ENCODE peak calls at places on chromosomes 6 and 20, in ten cellular contexts. One of them, this sample, is unnamed.

GRCh38 chr6:148999501-148999900 is 252.7 kb downstream of the UST start:
- DNase-seq in CD8-positive, alpha-beta memory T cell: no peak
- DNase-seq in colonic mucosa: no peak
- DNase-seq in Panc1: no peak
- DNase-seq in ovary: no peak
- DNase-seq in heart right ventricle: no peak
- DNase-seq in HepG2: no peak
- DNase-seq in A549: no peak
- DNase-seq in psoas muscle: no peak
- DNase-seq in tibial nerve: no peak
- DNase-seq in this sample: no peak

GRCh38 chr20:53365676-53366075 is 228.0 kb downstream of the ZNF217 start:
- DNase-seq in heart right ventricle: no peak
- DNase-seq in ovary: no peak
- DNase-seq in colonic mucosa: no peak
- DNase-seq in Panc1: no peak
- DNase-seq in HepG2: peak; percentile 20
- DNase-seq in psoas muscle: no peak
- DNase-seq in A549: no peak
- DNase-seq in tibial nerve: no peak
- DNase-seq in CD8-positive, alpha-beta memory T cell: no peak
- DNase-seq in this sample: no peak

GRCh38 chr6:168129292-168130167 is 50.5 kb upstream of the FRMD1 start:
- DNase-seq in ovary: no peak
- DNase-seq in CD8-positive, alpha-beta memory T cell: no peak
- DNase-seq in tibial nerve: no peak
- DNase-seq in Panc1: no peak
- DNase-seq in heart right ventricle: no peak
- DNase-seq in colonic mucosa: peak; percentile 13
- DNase-seq in HepG2: no peak
- DNase-seq in psoas muscle: no peak
- DNase-seq in A549: no peak
- DNase-seq in this sample: no peak

GRCh38 chr6:116884530-116884929 is 7.5 kb downstream of the RFX6 start:
- DNase-seq in A549: no peak
- DNase-seq in CD8-positive, alpha-beta memory T cell: no peak
- DNase-seq in ovary: no peak
- DNase-seq in HepG2: peak; percentile 16
- DNase-seq in psoas muscle: no peak
- DNase-seq in colonic mucosa: no peak
- DNase-seq in Panc1: no peak
- DNase-seq in heart right ventricle: no peak
- DNase-seq in tibial nerve: no peak
- DNase-seq in this sample: no peak

GRCh38 chr6:149335924-149336323 is 18.4 kb downstream of the TAB2 start:
- DNase-seq in tibial nerve: no peak
- DNase-seq in colonic mucosa: no peak
- DNase-seq in heart right ventricle: no peak
- DNase-seq in HepG2: no peak
- DNase-seq in CD8-positive, alpha-beta memory T cell: no peak
- DNase-seq in A549: no peak
- DNase-seq in ovary: no peak
- DNase-seq in Panc1: no peak
- DNase-seq in psoas muscle: peak; percentile 55
- DNase-seq in this sample: no peak

GRCh38 chr6:15304337-15305078 is 58.6 kb downstream of the JARID2 start:
- DNase-seq in A549: no peak
- DNase-seq in heart right ventricle: no peak
- DNase-seq in psoas muscle: no peak
- DNase-seq in HepG2: no peak
- DNase-seq in CD8-positive, alpha-beta memory T cell: no peak
- DNase-seq in Panc1: no peak
- DNase-seq in tibial nerve: no peak
- DNase-seq in ovary: no peak
- DNase-seq in colonic mucosa: no peak
- DNase-seq in this sample: no peak

GRCh38 chr20:58374906-58375760 is 13.9 kb upstream of the VAPB start:
- DNase-seq in heart right ventricle: peak; percentile 15
- DNase-seq in A549: no peak
- DNase-seq in tibial nerve: no peak
- DNase-seq in HepG2: no peak
- DNase-seq in psoas muscle: no peak
- DNase-seq in ovary: no peak
- DNase-seq in colonic mucosa: no peak
- DNase-seq in CD8-positive, alpha-beta memory T cell: no peak
- DNase-seq in Panc1: no peak
- DNase-seq in this sample: peak; percentile 70

GRCh38 chr20:45860573-45861011 is 3.2 kb downstream of the ZSWIM3 start:
- DNase-seq in A549: no peak
- DNase-seq in Panc1: no peak
- DNase-seq in CD8-positive, alpha-beta memory T cell: no peak
- DNase-seq in HepG2: no peak
- DNase-seq in tibial nerve: no peak
- DNase-seq in ovary: no peak
- DNase-seq in heart right ventricle: no peak
- DNase-seq in colonic mucosa: no peak
- DNase-seq in psoas muscle: no peak
- DNase-seq in this sample: no peak

GRCh38 chr6:56570434-56571359 is 72.0 kb downstream of the DST start:
- DNase-seq in tibial nerve: no peak
- DNase-seq in psoas muscle: no peak
- DNase-seq in colonic mucosa: no peak
- DNase-seq in heart right ventricle: no peak
- DNase-seq in Panc1: no peak
- DNase-seq in ovary: no peak
- DNase-seq in HepG2: peak; percentile 60
- DNase-seq in A549: peak; percentile 20
- DNase-seq in CD8-positive, alpha-beta memory T cell: no peak
- DNase-seq in this sample: no peak

GRCh38 chr6:6924708-6925107 is 183.1 kb upstream of the RREB1 start:
- DNase-seq in A549: no peak
- DNase-seq in heart right ventricle: no peak
- DNase-seq in ovary: no peak
- DNase-seq in psoas muscle: peak; percentile 70
- DNase-seq in CD8-positive, alpha-beta memory T cell: no peak
- DNase-seq in HepG2: no peak
- DNase-seq in tibial nerve: no peak
- DNase-seq in Panc1: no peak
- DNase-seq in colonic mucosa: no peak
- DNase-seq in this sample: no peak

GRCh38 chr6:167098825-167099225 is 24.1 kb upstream of the CCR6 start:
- DNase-seq in colonic mucosa: no peak
- DNase-seq in Panc1: no peak
- DNase-seq in CD8-positive, alpha-beta memory T cell: no peak
- DNase-seq in ovary: no peak
- DNase-seq in tibial nerve: no peak
- DNase-seq in HepG2: no peak
- DNase-seq in psoas muscle: no peak
- DNase-seq in heart right ventricle: no peak
- DNase-seq in A549: no peak
- DNase-seq in this sample: no peak

GRCh38 chr6:167097770-167098169 is 25.1 kb upstream of the CCR6 start:
- DNase-seq in colonic mucosa: no peak
- DNase-seq in A549: no peak
- DNase-seq in ovary: no peak
- DNase-seq in tibial nerve: no peak
- DNase-seq in CD8-positive, alpha-beta memory T cell: no peak
- DNase-seq in psoas muscle: no peak
- DNase-seq in HepG2: no peak
- DNase-seq in heart right ventricle: no peak
- DNase-seq in Panc1: no peak
- DNase-seq in this sample: no peak

GRCh38 chr6:167094820-167095637 is 27.9 kb upstream of the CCR6 start:
- DNase-seq in tibial nerve: no peak
- DNase-seq in ovary: no peak
- DNase-seq in Panc1: no peak
- DNase-seq in colonic mucosa: no peak
- DNase-seq in heart right ventricle: no peak
- DNase-seq in HepG2: no peak
- DNase-seq in psoas muscle: no peak
- DNase-seq in CD8-positive, alpha-beta memory T cell: peak; percentile 60
- DNase-seq in A549: no peak
- DNase-seq in this sample: no peak

GRCh38 chr6:167095888-167096287 is 27.0 kb upstream of the CCR6 start:
- DNase-seq in HepG2: no peak
- DNase-seq in CD8-positive, alpha-beta memory T cell: no peak
- DNase-seq in A549: no peak
- DNase-seq in heart right ventricle: no peak
- DNase-seq in Panc1: no peak
- DNase-seq in colonic mucosa: no peak
- DNase-seq in tibial nerve: no peak
- DNase-seq in psoas muscle: no peak
- DNase-seq in ovary: no peak
- DNase-seq in this sample: no peak

GRCh38 chr6:167096991-167097390 is 25.9 kb upstream of the CCR6 start:
- DNase-seq in HepG2: no peak
- DNase-seq in heart right ventricle: no peak
- DNase-seq in CD8-positive, alpha-beta memory T cell: no peak
- DNase-seq in A549: no peak
- DNase-seq in colonic mucosa: no peak
- DNase-seq in psoas muscle: no peak
- DNase-seq in tibial nerve: no peak
- DNase-seq in ovary: no peak
- DNase-seq in Panc1: no peak
- DNase-seq in this sample: no peak
- H3K4me1 ChIP-seq in HepG2: peaks cover 11% of the 10 kb centered on the region
- H3K4me1 ChIP-seq in heart right ventricle: peaks cover 3% of the 10 kb centered on the region
- H3K4me1 ChIP-seq in CD8-positive, alpha-beta memory T cell: peaks cover 41% of the 10 kb centered on the region
- H3K4me1 ChIP-seq in A549: no peaks in the 10 kb centered on the region
- H3K4me1 ChIP-seq in colonic mucosa: no peaks in the 10 kb centered on the region
- H3K4me1 ChIP-seq in psoas muscle: no peaks in the 10 kb centered on the region
- H3K4me1 ChIP-seq in tibial nerve: no peaks in the 10 kb centered on the region
- H3K4me1 ChIP-seq in ovary: no peaks in the 10 kb centered on the region
- H3K4me1 ChIP-seq in Panc1: no peaks in the 10 kb centered on the region
- H3K4me1 ChIP-seq in this sample: peaks cover 2% of the 10 kb centered on the region

GRCh38 chr6:33204165-33204414 is 365 bp upstream of the HSD17B8 start:
- DNase-seq in CD8-positive, alpha-beta memory T cell: no peak
- DNase-seq in tibial nerve: no peak
- DNase-seq in colonic mucosa: no peak
- DNase-seq in heart right ventricle: no peak
- DNase-seq in psoas muscle: no peak
- DNase-seq in HepG2: no peak
- DNase-seq in A549: no peak
- DNase-seq in Panc1: no peak
- DNase-seq in ovary: no peak
- DNase-seq in this sample: no peak
- H3K27ac ChIP-seq in CD8-positive, alpha-beta memory T cell: no peak overlapping the region
- H3K27ac ChIP-seq in tibial nerve: peak overlapping the region; percentile 78
- H3K27ac ChIP-seq in colonic mucosa: no peak overlapping the region
- H3K27ac ChIP-seq in heart right ventricle: no peak overlapping the region
- H3K27ac ChIP-seq in psoas muscle: peak overlapping the region; percentile 80
- H3K27ac ChIP-seq in HepG2: peak overlapping the region; percentile 75
- H3K27ac ChIP-seq in A549: peak overlapping the region; percentile 100
- H3K27ac ChIP-seq in Panc1: peak overlapping the region; percentile 58
- H3K27ac ChIP-seq in ovary: no peak overlapping the region
- H3K27ac ChIP-seq in this sample: no peak overlapping the region

GRCh38 chr6:11404845-11405244 is 132.7 kb upstream of the TMEM170B start:
- DNase-seq in tibial nerve: no peak
- DNase-seq in Panc1: no peak
- DNase-seq in psoas muscle: no peak
- DNase-seq in A549: no peak
- DNase-seq in HepG2: no peak
- DNase-seq in CD8-positive, alpha-beta memory T cell: no peak
- DNase-seq in colonic mucosa: no peak
- DNase-seq in heart right ventricle: no peak
- DNase-seq in ovary: no peak
- DNase-seq in this sample: no peak
- H3K9me3 ChIP-seq in tibial nerve: no peaks in the 10 kb centered on the region
- H3K9me3 ChIP-seq in Panc1: no peaks in the 10 kb centered on the region
- H3K9me3 ChIP-seq in psoas muscle: no peaks in the 10 kb centered on the region
- H3K9me3 ChIP-seq in A549: no peaks in the 10 kb centered on the region
- H3K9me3 ChIP-seq in HepG2: no peaks in the 10 kb centered on the region
- H3K9me3 ChIP-seq in CD8-positive, alpha-beta memory T cell: no peaks in the 10 kb centered on the region
- H3K9me3 ChIP-seq in colonic mucosa: no peaks in the 10 kb centered on the region
- H3K9me3 ChIP-seq in heart right ventricle: no peaks in the 10 kb centered on the region
- H3K9me3 ChIP-seq in ovary: no peaks in the 10 kb centered on the region
- H3K9me3 ChIP-seq in this sample: no peaks in the 10 kb centered on the region

GRCh38 chr20:62358171-62358719 is 8.9 kb downstream of the LAMA5 start:
- DNase-seq in A549: no peak
- DNase-seq in colonic mucosa: no peak
- DNase-seq in Panc1: no peak
- DNase-seq in HepG2: no peak
- DNase-seq in ovary: peak; percentile 35
- DNase-seq in heart right ventricle: no peak
- DNase-seq in tibial nerve: no peak
- DNase-seq in CD8-positive, alpha-beta memory T cell: no peak
- DNase-seq in psoas muscle: peak; percentile 92
- DNase-seq in this sample: no peak
- H3K4me1 ChIP-seq in A549: peaks cover 98% of the 10 kb centered on the region
- H3K4me1 ChIP-seq in colonic mucosa: no peaks in the 10 kb centered on the region
- H3K4me1 ChIP-seq in Panc1: peaks cover 92% of the 10 kb centered on the region
- H3K4me1 ChIP-seq in HepG2: peaks cover 62% of the 10 kb centered on the region
- H3K4me1 ChIP-seq in ovary: peaks cover 17% of the 10 kb centered on the region
- H3K4me1 ChIP-seq in heart right ventricle: peaks cover 89% of the 10 kb centered on the region
- H3K4me1 ChIP-seq in tibial nerve: peaks cover 82% of the 10 kb centered on the region
- H3K4me1 ChIP-seq in CD8-positive, alpha-beta memory T cell: no peaks in the 10 kb centered on the region
- H3K4me1 ChIP-seq in psoas muscle: peaks cover 61% of the 10 kb centered on the region
- H3K4me1 ChIP-seq in this sample: peaks cover 34% of the 10 kb centered on the region

DNA sequence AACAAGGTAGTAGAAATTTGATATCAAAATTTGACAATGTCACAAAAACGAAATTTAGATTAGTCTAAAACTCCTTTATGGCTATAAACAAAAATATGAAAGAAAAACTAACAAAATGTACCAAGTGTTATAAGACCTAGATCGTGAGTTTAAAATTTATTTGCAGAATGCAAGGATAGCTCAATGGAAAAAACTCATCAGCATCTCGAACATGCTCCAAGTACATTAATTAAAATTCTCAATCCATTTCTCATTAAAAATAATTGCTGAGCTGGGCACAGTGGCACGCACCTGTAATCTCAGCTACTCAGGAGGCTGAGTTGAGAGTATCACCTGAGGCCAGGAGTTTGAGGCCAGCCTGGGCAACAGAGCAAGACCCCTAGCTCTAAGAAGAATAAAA is 70.8 kb downstream of the MAP3K5 start:
- DNase-seq in colonic mucosa: no peak
- DNase-seq in ovary: no peak
- DNase-seq in tibial nerve: no peak
- DNase-seq in Panc1: no peak
- DNase-seq in HepG2: no peak
- DNase-seq in CD8-positive, alpha-beta memory T cell: no peak
- DNase-seq in heart right ventricle: no peak
- DNase-seq in A549: no peak
- DNase-seq in psoas muscle: no peak
- DNase-seq in this sample: no peak
- H3K27ac ChIP-seq in colonic mucosa: no peak overlapping the region
- H3K27ac ChIP-seq in ovary: no peak overlapping the region
- H3K27ac ChIP-seq in tibial nerve: no peak overlapping the region
- H3K27ac ChIP-seq in Panc1: no peak overlapping the region
- H3K27ac ChIP-seq in HepG2: no peak overlapping the region
- H3K27ac ChIP-seq in CD8-positive, alpha-beta memory T cell: no peak overlapping the region
- H3K27ac ChIP-seq in heart right ventricle: no peak overlapping the region
- H3K27ac ChIP-seq in A549: no peak overlapping the region
- H3K27ac ChIP-seq in psoas muscle: no peak overlapping the region
- H3K27ac ChIP-seq in this sample: no peak overlapping the region

DNA sequence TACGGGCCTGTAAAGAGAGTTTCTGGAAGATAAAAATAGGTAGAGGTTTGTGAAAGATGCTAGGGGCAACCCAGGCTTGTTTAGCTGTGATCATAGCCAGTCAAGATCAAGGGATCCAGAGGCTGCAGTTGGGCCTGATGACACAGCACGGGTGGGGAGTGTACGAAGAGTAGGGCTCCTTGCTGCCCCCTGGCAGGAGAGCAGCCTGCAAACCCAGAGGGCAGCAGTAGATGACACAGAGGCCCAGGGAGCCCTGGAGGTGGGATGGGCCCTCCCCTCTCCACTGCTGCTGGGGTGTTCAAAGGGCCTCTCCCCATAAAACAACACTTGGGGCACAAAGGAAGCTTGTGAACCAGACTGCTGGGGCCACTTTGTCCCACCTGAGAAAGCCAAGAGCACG is 47.2 kb downstream of the VEGFA start:
- DNase-seq in HepG2: peak; percentile 72
- DNase-seq in ovary: no peak
- DNase-seq in heart right ventricle: peak; percentile 43
- DNase-seq in colonic mucosa: peak; percentile 51
- DNase-seq in psoas muscle: peak; percentile 82
- DNase-seq in tibial nerve: no peak
- DNase-seq in Panc1: no peak
- DNase-seq in CD8-positive, alpha-beta memory T cell: no peak
- DNase-seq in A549: peak; percentile 66
- DNase-seq in this sample: no peak
- H3K9me3 ChIP-seq in HepG2: no peaks in the 10 kb centered on the region
- H3K9me3 ChIP-seq in ovary: no peaks in the 10 kb centered on the region
- H3K9me3 ChIP-seq in heart right ventricle: no peaks in the 10 kb centered on the region
- H3K9me3 ChIP-seq in colonic mucosa: no peaks in the 10 kb centered on the region
- H3K9me3 ChIP-seq in psoas muscle: no peaks in the 10 kb centered on the region
- H3K9me3 ChIP-seq in tibial nerve: no peaks in the 10 kb centered on the region
- H3K9me3 ChIP-seq in Panc1: no peaks in the 10 kb centered on the region
- H3K9me3 ChIP-seq in CD8-positive, alpha-beta memory T cell: no peaks in the 10 kb centered on the region
- H3K9me3 ChIP-seq in A549: no peaks in the 10 kb centered on the region
- H3K9me3 ChIP-seq in this sample: no peaks in the 10 kb centered on the region

This sample was measured in iPS DF 6.9.